ENCODE peak calls at places on chromosomes 3 and 15, in four cellular contexts. J, M, I and Y are unnamed samples.

GRCh38 chr15:70866982-70867644 is 13.2 kb upstream of the LARP6 start:
- DNase-seq in J (no peak), M (no peak), I (no peak), Y (no peak)

GRCh38 chr3:190252080-190252479 is 70.2 kb downstream of the CLDN1 start:
- DNase-seq in J (no peak), M (no peak), I (no peak), Y (no peak)

GRCh38 chr15:40787344-40787841 is 17.6 kb downstream of the C15orf62 start:
- DNase-seq in J (no peak), M (peak), I (peak), Y (peak)

GRCh38 chr3:55524565-55525244 is 37.6 kb upstream of the WNT5A start:
- DNase-seq in J (no peak), M (no peak), I (no peak), Y (no peak)

GRCh38 chr15:49044761-49045571 is 1.3 kb downstream of the SECISBP2L start:
- DNase-seq in J (no peak), M (no peak), I (no peak), Y (no peak)

GRCh38 chr15:50840520-50840919 is 68.0 kb upstream of the AP4E1 start:
- DNase-seq in J (no peak), M (no peak), I (no peak), Y (peak)

GRCh38 chr3:3031358-3031757 is 78.8 kb downstream of the IL5RA start:
- DNase-seq in J (no peak), M (no peak), I (no peak), Y (no peak)

GRCh38 chr3:58052373-58053273 is 44.4 kb downstream of the FLNB start:
- DNase-seq in J (peak), M (peak), I (no peak), Y (no peak)

GRCh38 chr15:84865074-84865569 is 19.3 kb upstream of the SLC28A1 start:
- DNase-seq in J (no peak), M (no peak), I (no peak), Y (no peak)

GRCh38 chr3:158185711-158186110 is 75.8 kb downstream of the RSRC1 start:
- DNase-seq in J (no peak), M (no peak), I (no peak), Y (no peak)

GRCh38 chr3:101821503-101821902 is 27.8 kb upstream of the NFKBIZ start:
- DNase-seq in J (no peak), M (no peak), I (no peak), Y (no peak)

GRCh38 chr3:123037015-123037375 is 9.4 kb upstream of the SEMA5B start:
- DNase-seq in J (no peak), M (no peak), I (no peak), Y (no peak)

GRCh38 chr3:179347108-179347382 is 464 bp upstream of the MFN1 start:
- DNase-seq in J (no peak), M (no peak), I (no peak), Y (no peak)

GRCh38 chr15:63718590-63719035 is 115.1 kb downstream of the HERC1 start:
- DNase-seq in J (no peak), M (no peak), I (no peak), Y (no peak)

GRCh38 chr15:80405554-80405850 is 1.3 kb downstream of the ARNT2 start:
- DNase-seq in J (no peak), M (no peak), I (no peak), Y (no peak)

GRCh38 chr15:63931556-63931955 is 97.8 kb upstream of the HERC1 start:
- DNase-seq in J (no peak), M (no peak), I (no peak), Y (peak)

GRCh38 chr3:108486910-108487309 is 23.5 kb downstream of the MYH15 start:
- DNase-seq in J (peak), M (no peak), I (no peak), Y (no peak)

GRCh38 chr3:143132246-143132980 is 12.8 kb downstream of the CHST2 start:
- DNase-seq in J (no peak), M (no peak), I (no peak), Y (no peak)

GRCh38 chr3:99503350-99503749 is 135.0 kb upstream of the COL8A1 start:
- DNase-seq in J (peak), M (no peak), I (no peak), Y (no peak)

GRCh38 chr3:52971895-52972294 is 74.0 kb downstream of the SFMBT1 start:
- DNase-seq in J (no peak), M (no peak), I (no peak), Y (no peak)

GRCh38 chr15:39508536-39508935 is 72.3 kb upstream of the THBS1 start:
- DNase-seq in J (no peak), M (no peak), I (no peak), Y (no peak)

GRCh38 chr3:8540456-8540855 is 38.8 kb downstream of the LMCD1 start:
- DNase-seq in J (no peak), M (no peak), I (no peak), Y (no peak)

GRCh38 chr15:57411945-57412768 is 35.9 kb downstream of the CGNL1 start:
- DNase-seq in J (peak), M (no peak), I (no peak), Y (peak)

GRCh38 chr15:82021992-82022391 is 23.8 kb downstream of the MEX3B start:
- DNase-seq in J (peak), M (no peak), I (no peak), Y (no peak)

GRCh38 chr15:31464216-31465082 is 137.8 kb downstream of the KLF13 start:
- DNase-seq in J (no peak), M (peak), I (no peak), Y (peak)

GRCh38 chr3:71245052-71245488 is 338.5 kb downstream of the FOXP1 start:
- DNase-seq in J (no peak), M (no peak), I (no peak), Y (no peak)

GRCh38 chr15:66599536-66600239 is 33.9 kb upstream of the LCTL start:
- DNase-seq in J (no peak), M (no peak), I (no peak), Y (peak)

GRCh38 chr3:76500746-76501275 is 539.1 kb upstream of the ROBO2 start:
- DNase-seq in J (no peak), M (no peak), I (no peak), Y (no peak)

GRCh38 chr3:46660543-46661523 is 32.6 kb downstream of the ALS2CL start:
- DNase-seq in J (peak), M (no peak), I (peak), Y (peak)

GRCh38 chr15:58918239-58918638 is 15.2 kb downstream of the SLTM start:
- DNase-seq in J (no peak), M (no peak), I (no peak), Y (no peak)

GRCh38 chr3:73442152-73442551 is 182.6 kb downstream of the PDZRN3 start:
- DNase-seq in J (no peak), M (no peak), I (no peak), Y (peak)

GRCh38 chr3:126322181-126322967 is 34.8 kb downstream of the KLF15 start:
- DNase-seq in J (no peak), M (no peak), I (no peak), Y (peak)

GRCh38 chr3:145094355-145094941 is 1066.5 kb downstream of the PLOD2 start:
- DNase-seq in J (no peak), M (no peak), I (no peak), Y (no peak)

GRCh38 chr15:52094811-52095584 is 17.6 kb downstream of the BCL2L10 start:
- DNase-seq in J (no peak), M (no peak), I (no peak), Y (no peak)

GRCh38 chr3:32245200-32245599 is 6.7 kb downstream of the CMTM8 start:
- DNase-seq in J (no peak), M (no peak), I (no peak), Y (no peak)
- H3K27ac ChIP-seq in J (no peak), M (no peak), I (no peak), Y (no peak)

GRCh38 chr15:79209690-79210089 is 72.8 kb upstream of the ANKRD34C start:
- DNase-seq in J (no peak), M (no peak), I (no peak), Y (peak)
- TF ChIP-seq CTCF in J (no peak), M (no peak), I (no peak), Y (peak)

DNA sequence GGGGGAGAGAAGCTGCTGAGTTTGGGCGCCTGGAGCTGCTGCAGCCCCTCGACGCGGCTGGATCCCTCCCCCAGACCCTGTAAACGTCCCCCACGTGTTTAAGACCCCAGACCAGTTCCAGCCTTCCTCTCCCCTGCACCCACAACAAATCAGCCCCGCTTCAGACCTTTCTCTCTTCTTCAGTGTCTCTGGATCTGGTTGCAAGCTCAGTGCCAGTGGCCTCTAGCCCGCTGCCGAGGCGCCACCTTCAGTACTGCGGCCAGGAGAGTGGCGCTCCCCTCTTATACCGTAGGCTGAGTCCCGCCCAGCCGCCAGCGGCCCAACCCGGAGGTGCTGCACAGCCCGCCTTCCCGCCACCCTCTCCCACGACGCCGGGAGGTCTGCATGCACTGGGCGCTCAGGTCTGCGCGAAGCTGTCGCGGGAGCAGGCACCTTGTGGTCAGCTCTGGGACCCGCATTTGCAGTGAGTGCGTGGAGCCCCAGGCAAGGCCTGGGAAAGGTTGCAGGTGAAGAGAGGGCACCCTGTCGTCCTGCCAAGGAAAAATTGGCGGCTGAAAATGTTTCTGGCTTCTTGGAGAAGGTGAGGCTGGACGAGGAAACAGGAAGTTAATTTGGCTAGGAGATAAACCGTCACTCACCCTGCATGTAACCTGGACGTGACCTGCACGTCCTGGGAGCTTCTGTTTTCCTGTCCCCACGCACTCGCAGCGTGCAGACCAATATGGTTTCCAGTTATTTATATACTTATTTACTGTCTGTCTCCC is at the start of gene C2CD4B:
- DNase-seq in J (peak), M (peak), I (peak), Y (peak)
- H3K27ac ChIP-seq in J (peak), M (peak), I (peak), Y (no peak)

GRCh38 chr3:184016820-184017671 is 638 bp downstream of the ABCC5 start:
- DNase-seq in J (peak), M (peak), I (peak), Y (peak)
- TF ChIP-seq CTCF in J (peak), M (peak), I (peak), Y (peak)